ENCODE peak calls at places on chromosomes 6 and 20, in four cellular contexts. C is ovary, A is lung, U is heart left ventricle. R is an unnamed sample.

GRCh38 chr20:31718952-31719643 is 3.6 kb downstream of the BCL2L1 start:
- DNase-seq in A (peak; percentile 44), U (no peak), C (no peak), R (no peak)

GRCh38 chr6:3456794-3457709 is at the start of gene SLC22A23:
- DNase-seq in A (peak; percentile 76), C (peak; percentile 69), U (peak; percentile 76), R (peak; percentile 78)

GRCh38 chr6:33952016-33952415 is 148.2 kb upstream of the MLN start:
- DNase-seq in C (no peak), U (peak; percentile 14), A (no peak), R (no peak)

GRCh38 chr6:41288025-41288777 is 1.7 kb upstream of the TREM1 start:
- DNase-seq in A (no peak), U (no peak), C (no peak), R (no peak)

GRCh38 chr6:115932481-115932880 is 128.2 kb downstream of the FRK start:
- DNase-seq in A (no peak), C (no peak), U (no peak), R (no peak)

GRCh38 chr6:144315226-144315980 is 30.3 kb downstream of the UTRN start:
- DNase-seq in C (no peak), A (no peak), U (no peak), R (no peak)

GRCh38 chr20:35312348-35312747 is 20.1 kb upstream of the FAM83C start:
- DNase-seq in U (no peak), C (no peak), A (no peak), R (no peak)

GRCh38 chr6:160085713-160086505 is 35.7 kb upstream of the SLC22A1 start:
- DNase-seq in A (no peak), C (no peak), U (no peak), R (no peak)

GRCh38 chr6:56073315-56073714 is 174.1 kb downstream of the COL21A1 start:
- DNase-seq in A (no peak), U (no peak), C (no peak), R (no peak)

GRCh38 chr6:154345811-154346210 is 10.8 kb downstream of the IPCEF1 start:
- DNase-seq in U (no peak), A (no peak), C (no peak), R (no peak)

GRCh38 chr6:154341326-154341725 is 15.3 kb downstream of the IPCEF1 start:
- DNase-seq in U (no peak), A (no peak), C (no peak), R (no peak)

GRCh38 chr6:154347981-154348380 is 8.6 kb downstream of the IPCEF1 start:
- DNase-seq in A (peak; percentile 36), C (no peak), U (no peak), R (no peak)

GRCh38 chr6:154341876-154342275 is 14.7 kb downstream of the IPCEF1 start:
- DNase-seq in C (no peak), U (no peak), A (no peak), R (no peak)

DNA sequence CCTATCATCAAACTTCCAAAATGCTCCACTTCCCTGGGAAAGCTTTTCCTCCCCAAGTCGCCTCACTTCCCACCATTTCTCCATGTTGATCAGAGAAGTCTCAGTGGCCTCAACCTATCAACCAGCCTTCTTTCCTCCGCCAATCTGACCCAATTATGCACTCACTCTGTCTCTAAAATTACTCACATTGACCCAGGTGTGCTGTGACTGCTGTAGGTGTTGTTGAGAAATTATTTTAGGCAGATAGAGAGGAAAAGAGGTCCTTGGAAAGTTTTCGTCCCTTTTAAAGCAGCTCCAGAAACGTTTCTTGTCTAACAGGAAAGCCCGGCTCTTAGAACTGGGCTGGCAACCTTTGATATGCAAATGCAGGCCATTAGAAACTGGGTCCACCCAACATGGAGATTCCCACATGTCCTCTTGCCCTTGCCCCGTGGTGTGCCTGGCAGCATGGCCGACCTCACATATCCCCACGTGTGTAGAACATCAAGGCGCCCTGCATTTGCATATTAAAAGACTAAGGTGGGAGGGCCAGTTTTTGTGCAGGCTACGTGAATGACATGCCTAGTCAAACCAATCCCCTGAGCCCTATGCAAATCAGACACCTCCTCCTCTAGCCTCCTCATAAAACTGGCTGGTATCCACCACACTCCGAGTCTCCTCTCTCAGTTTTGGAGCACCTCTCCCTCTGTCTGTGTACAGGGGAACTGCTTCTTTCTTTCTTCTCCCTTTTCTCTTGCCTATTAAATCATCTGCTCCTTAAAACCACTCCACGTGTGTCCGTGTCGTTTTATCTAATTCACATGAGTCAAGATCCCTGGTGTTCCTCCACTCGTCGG is 12.9 kb downstream of the IPCEF1 start:
- DNase-seq in U (no peak), A (peak; percentile 76), C (peak; percentile 37), R (no peak)
- TF ChIP-seq CTCF in U (no peak), A (no peak), C (no peak), R (no peak)

DNA sequence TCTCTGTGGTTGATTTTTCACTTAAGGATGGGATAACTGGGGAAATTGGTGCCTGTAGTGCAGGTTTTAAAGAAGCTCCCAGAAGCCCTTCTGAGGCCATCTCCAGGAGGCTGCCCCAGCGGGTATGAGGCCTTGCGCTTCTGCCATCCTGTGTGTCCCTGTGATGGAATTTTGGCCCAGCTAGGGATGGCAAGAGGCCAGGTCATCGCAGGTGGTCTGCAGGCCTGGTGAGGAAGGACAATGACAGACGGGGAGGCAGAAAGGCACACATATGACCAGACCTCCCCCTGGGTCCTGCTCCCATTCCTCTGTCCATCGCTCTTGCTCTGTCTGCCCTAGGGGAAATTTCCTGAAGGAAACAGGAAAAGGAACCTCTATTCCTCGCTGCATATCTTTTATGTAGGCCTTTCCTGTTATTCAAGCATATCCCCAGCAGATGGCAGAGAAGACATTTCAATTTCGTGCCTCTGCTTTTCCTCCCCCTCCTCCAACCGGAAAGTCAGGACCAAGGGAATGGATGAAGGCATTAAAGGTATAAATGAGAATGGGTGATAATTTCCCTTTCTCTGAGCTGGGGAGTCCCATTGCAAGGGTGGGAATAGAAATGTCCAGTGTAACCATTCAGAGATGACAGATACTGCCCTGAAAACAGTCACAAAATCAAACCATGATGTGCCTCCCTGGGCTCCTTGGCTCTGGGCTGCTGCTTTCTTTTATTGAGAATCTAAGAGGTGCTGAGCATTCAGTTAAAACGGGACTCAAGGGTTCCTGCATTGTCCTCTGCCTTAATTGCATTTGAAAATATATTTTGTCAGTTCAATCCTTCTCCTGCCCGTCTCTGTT is 17.6 kb upstream of the HLA-F start:
- DNase-seq in A (no peak), U (no peak), C (no peak), R (no peak)
- TF ChIP-seq CTCF in A (peak; percentile 62), U (peak; percentile 65), C (peak; percentile 66), R (peak; percentile 63)

DNA sequence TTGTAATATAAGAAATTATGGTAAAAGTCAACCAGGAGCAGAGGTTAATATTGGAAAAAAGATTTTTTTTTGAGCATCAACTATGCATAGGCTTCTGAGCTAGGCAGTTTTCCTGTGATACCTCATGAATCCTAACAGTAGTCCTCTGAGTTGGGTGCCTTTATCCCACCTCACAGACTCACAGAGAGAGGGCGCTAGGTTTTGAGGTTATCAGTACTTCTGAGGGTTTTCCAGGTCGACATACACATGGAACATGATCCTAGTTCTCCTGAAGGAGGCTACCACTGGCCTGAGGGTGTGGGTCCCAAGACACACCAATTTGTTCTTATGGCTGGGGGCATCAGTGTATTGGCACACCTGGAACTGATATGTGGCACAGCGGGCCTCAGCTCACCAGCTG is 358.8 kb upstream of the JAG1 start:
- DNase-seq in C (no peak), U (no peak), A (no peak), R (no peak)
- TF ChIP-seq CTCF in C (no peak), U (no peak), A (no peak), R (no peak)

DNA sequence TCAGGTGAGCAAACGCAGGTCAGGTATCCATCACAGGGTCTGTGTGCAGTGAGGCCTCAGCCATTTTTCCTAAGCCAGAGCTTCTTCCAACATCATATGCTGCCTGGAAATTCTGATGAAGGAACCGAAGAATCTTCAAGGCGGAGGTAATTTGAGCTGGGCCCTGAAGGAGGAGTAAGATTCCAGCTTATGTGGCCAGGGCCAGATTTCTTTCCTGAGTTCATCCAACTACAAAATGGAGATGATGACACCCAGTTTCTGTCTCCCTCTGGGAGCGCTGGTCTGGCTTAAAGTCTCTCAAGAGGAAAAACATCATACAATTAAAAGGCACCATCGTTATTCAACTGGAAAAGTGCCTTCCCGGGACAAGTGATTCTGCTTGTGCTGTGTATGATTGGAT is 6.9 kb upstream of the MANBAL start:
- DNase-seq in A (no peak), U (no peak), C (no peak), R (peak; percentile 82)
- TF ChIP-seq CTCF in A (no peak), U (peak; percentile 11), C (peak; percentile 63), R (peak; percentile 68)

GRCh38 chr6:168050861-168051586 is 28.0 kb downstream of the FRMD1 start:
- DNase-seq in C (no peak), U (no peak), A (no peak), R (no peak)
- TF ChIP-seq CTCF in C (no peak), U (no peak), A (peak; percentile 2), R (no peak)

R was measured in sigmoid colon.